ENCODE peak calls at places on chromosomes 2 and 18, in eight cellular contexts. Q is CD4-positive, alpha-beta T cell; S is activated effector memory CD4-positive, alpha-beta T cell treated with anti-CD3 and anti-CD28 coated beads, Interleukin-2, amount 50 U/mL, for 16 hours; L is AG08396; D is K562; C is Ammon's horn; T is stimulated activated naive CD4-positive, alpha-beta T cell; F is activated CD8-positive, alpha-beta memory T cell treated with anti-CD3 and anti-CD28 coated beads, Interleukin-2, amount 50 U/mL, for 4 hours. V is an unnamed sample.

GRCh38 chr18:74292541-74292858 is 737 bp upstream of the CYB5A start:
- DNase-seq in S (no peak), F (no peak), Q (no peak), D (no peak), C (no peak), T (no peak), L (no peak), V (no peak)

GRCh38 chr2:10909050-10909995 is 2.4 kb upstream of the KCNF1 start:
- DNase-seq in F (no peak), D (peak; percentile 74), S (peak; percentile 58), T (no peak), L (peak; percentile 45), C (no peak), Q (no peak), V (no peak)

GRCh38 chr2:127117603-127118002 is 10.6 kb upstream of the BIN1 start:
- DNase-seq in T (no peak), D (no peak), Q (no peak), F (no peak), C (peak; percentile 2), S (no peak), L (no peak), V (no peak)

GRCh38 chr2:240223631-240224030 is 83.2 kb upstream of the OTOS start:
- DNase-seq in S (no peak), C (no peak), T (no peak), F (no peak), D (no peak), L (no peak), Q (no peak), V (no peak)

GRCh38 chr2:145012214-145012670 is 492.3 kb upstream of the ZEB2 start:
- DNase-seq in F (no peak), D (no peak), S (no peak), C (no peak), L (no peak), T (no peak), Q (no peak), V (no peak)

GRCh38 chr2:231662028-231662810 is 46.1 kb upstream of the PTMA start:
- DNase-seq in T (peak; percentile 97), D (peak; percentile 73), L (peak; percentile 96), S (peak; percentile 98), C (peak; percentile 96), Q (peak; percentile 98), F (peak; percentile 95), V (peak; percentile 96)

GRCh38 chr18:44789704-44790103 is 109.0 kb downstream of the SETBP1 start:
- DNase-seq in F (no peak), Q (no peak), L (no peak), C (no peak), S (no peak), T (no peak), D (no peak), V (no peak)

GRCh38 chr2:214808961-214809750 is at the start of gene BARD1:
- DNase-seq in T (peak; percentile 55), D (peak; percentile 17), C (no peak), S (peak; percentile 83), Q (no peak), L (peak; percentile 72), F (peak; percentile 54), V (peak; percentile 54)

GRCh38 chr2:39127973-39128372 is 7.1 kb upstream of the SOS1 start:
- DNase-seq in D (no peak), S (peak; percentile 83), L (no peak), Q (peak; percentile 46), F (peak; percentile 30), C (no peak), T (no peak), V (no peak)

GRCh38 chr18:10558967-10559298 is 33.1 kb downstream of the NAPG start:
- DNase-seq in Q (no peak), D (no peak), F (no peak), S (no peak), T (no peak), L (no peak), C (no peak), V (no peak)

GRCh38 chr18:77899972-77900754 is 650.5 kb downstream of the GALR1 start:
- DNase-seq in F (peak; percentile 48), D (peak; percentile 74), S (peak; percentile 81), C (peak; percentile 35), L (peak; percentile 69), Q (peak; percentile 56), T (peak; percentile 36), V (no peak)

GRCh38 chr2:69600425-69600824 is 43.1 kb downstream of the AAK1 start:
- DNase-seq in F (no peak), S (no peak), T (no peak), Q (no peak), D (no peak), C (no peak), L (no peak), V (no peak)

GRCh38 chr2:23452853-23453420 is 68.0 kb downstream of the KLHL29 start:
- DNase-seq in C (no peak), F (no peak), T (peak; percentile 73), L (no peak), S (no peak), Q (no peak), D (no peak), V (peak; percentile 6)

GRCh38 chr2:197934262-197934925 is 130.0 kb downstream of the PLCL1 start:
- DNase-seq in Q (no peak), F (no peak), L (no peak), D (no peak), S (no peak), T (peak; percentile 28), C (no peak), V (no peak)

GRCh38 chr2:50851891-50852290 is 180.0 kb downstream of the NRXN1 start:
- DNase-seq in T (no peak), L (no peak), C (no peak), D (no peak), S (no peak), Q (no peak), F (no peak), V (no peak)

GRCh38 chr2:188414412-188414811 is 122.7 kb downstream of the GULP1 start:
- DNase-seq in T (no peak), S (no peak), D (no peak), C (no peak), F (no peak), L (no peak), Q (no peak), V (no peak)

GRCh38 chr18:73006331-73006730 is 138.5 kb upstream of the NETO1 start:
- DNase-seq in F (no peak), L (no peak), C (no peak), T (no peak), S (no peak), D (no peak), Q (no peak), V (no peak)

GRCh38 chr2:140454717-140455116 is 1674.5 kb upstream of the NXPH2 start:
- DNase-seq in T (no peak), L (peak; percentile 43), C (peak; percentile 71), F (no peak), S (no peak), Q (no peak), D (no peak), V (no peak)

GRCh38 chr2:37654932-37655331 is 16.5 kb downstream of the CDC42EP3 start:
- DNase-seq in F (no peak), L (no peak), Q (no peak), T (no peak), C (no peak), S (no peak), D (no peak), V (no peak)

GRCh38 chr2:121076885-121077549 is 208.0 kb downstream of the TFCP2L1 start:
- DNase-seq in L (peak; percentile 73), S (peak; percentile 87), C (no peak), F (peak; percentile 60), T (peak; percentile 12), Q (peak; percentile 68), D (peak; percentile 86), V (peak; percentile 21)

GRCh38 chr18:10291568-10291981 is 162.9 kb upstream of the APCDD1 start:
- DNase-seq in F (no peak), S (no peak), C (no peak), D (no peak), L (peak; percentile 24), Q (no peak), T (no peak), V (no peak)

GRCh38 chr18:6878881-6879280 is 149.4 kb downstream of the ARHGAP28 start:
- DNase-seq in D (no peak), C (no peak), S (no peak), Q (no peak), T (no peak), L (no peak), F (no peak), V (no peak)

GRCh38 chr2:60531638-60532216 is 21.7 kb downstream of the BCL11A start:
- DNase-seq in C (no peak), T (no peak), F (no peak), D (no peak), Q (no peak), S (no peak), L (no peak), V (no peak)

GRCh38 chr2:108058575-108059137 is 72.3 kb downstream of the SLC5A7 start:
- DNase-seq in T (no peak), F (no peak), L (no peak), Q (no peak), C (no peak), D (no peak), S (no peak), V (no peak)

GRCh38 chr2:196249171-196249570 is 77.8 kb upstream of the STK17B start:
- DNase-seq in C (no peak), L (no peak), S (no peak), F (no peak), T (no peak), D (no peak), Q (no peak), V (no peak)

GRCh38 chr18:22933958-22934423 is 863 bp downstream of the RBBP8 start:
- DNase-seq in Q (no peak), S (no peak), D (no peak), L (no peak), T (no peak), C (no peak), F (no peak), V (no peak)

GRCh38 chr2:98108110-98108509 is 21.1 kb downstream of the VWA3B start:
- DNase-seq in S (no peak), T (no peak), D (no peak), C (no peak), L (no peak), Q (no peak), F (no peak), V (no peak)

GRCh38 chr2:236803621-236804020 is 234.0 kb downstream of the ACKR3 start:
- DNase-seq in C (no peak), F (no peak), S (no peak), D (no peak), T (no peak), L (no peak), Q (no peak), V (no peak)

GRCh38 chr2:126720031-126720368 is 64.0 kb downstream of the GYPC start:
- DNase-seq in L (no peak), F (no peak), Q (no peak), D (no peak), S (no peak), T (no peak), C (no peak), V (no peak)

GRCh38 chr2:15940661-15941482 is 522 bp downstream of the MYCN start:
- DNase-seq in L (peak; percentile 22), Q (no peak), T (no peak), D (no peak), S (no peak), C (no peak), F (no peak), V (no peak)

GRCh38 chr2:236334122-236334876 is 70.1 kb upstream of the ASB18 start:
- DNase-seq in L (peak; percentile 41), T (no peak), Q (no peak), F (no peak), S (no peak), D (no peak), C (no peak), V (no peak)

GRCh38 chr2:62038980-62039771 is 133.7 kb downstream of the COMMD1 start:
- DNase-seq in T (no peak), Q (no peak), D (no peak), L (peak; percentile 9), C (peak; percentile 70), F (peak; percentile 18), S (no peak), V (no peak)

GRCh38 chr2:240816584-240817495 is 3.2 kb downstream of the KIF1A start:
- DNase-seq in F (no peak), D (no peak), L (no peak), S (peak; percentile 54), T (no peak), C (no peak), Q (no peak), V (no peak)

GRCh38 chr2:220104871-220105351 is 477.5 kb downstream of the SLC4A3 start:
- DNase-seq in L (peak; percentile 71), D (no peak), C (peak; percentile 15), T (no peak), S (no peak), F (no peak), Q (no peak), V (no peak)

V was measured in effector CD8-positive, alpha-beta T cell.